ENCODE peak calls at places on chromosome 15, in nine cellular contexts. I, W, T, S, D, U, H, O and E are unnamed samples.

GRCh38 chr15:66729339-66729951 is 27.4 kb downstream of the SMAD6 start:
- DNase-seq in I (no peak), T (no peak), D (no peak), S (no peak), W (no peak), U (no peak), O (no peak), H (no peak), E (no peak)

GRCh38 chr15:66389859-66390382 is 3.2 kb downstream of the MAP2K1 start:
- DNase-seq in U (no peak), S (no peak), H (no peak), W (peak; percentile 15), T (no peak), D (no peak), I (no peak), O (no peak), E (no peak)

GRCh38 chr15:75785771-75786563 is 57.3 kb upstream of the UBE2Q2 start:
- DNase-seq in W (no peak), U (no peak), H (no peak), I (no peak), D (no peak), T (no peak), S (no peak), O (no peak), E (no peak)

GRCh38 chr15:31163769-31164572 is 62.4 kb upstream of the TRPM1 start:
- DNase-seq in T (no peak), S (no peak), I (no peak), U (no peak), W (no peak), O (no peak), D (no peak), H (no peak), E (peak; percentile 43)

GRCh38 chr15:91689377-91689776 is 164.1 kb upstream of the SLCO3A1 start:
- DNase-seq in O (no peak), S (no peak), W (no peak), D (no peak), T (no peak), I (no peak), H (no peak), U (no peak), E (no peak)

GRCh38 chr15:79769081-79769481 is 127.7 kb downstream of the MTHFS start:
- DNase-seq in O (peak; percentile 46), D (no peak), U (peak; percentile 25), H (no peak), W (no peak), S (no peak), T (no peak), I (no peak), E (peak; percentile 26)

GRCh38 chr15:28128036-28128435 is 28.9 kb upstream of the OCA2 start:
- DNase-seq in U (no peak), T (no peak), D (no peak), W (no peak), H (peak; percentile 57), O (no peak), I (no peak), S (peak; percentile 63), E (no peak)

GRCh38 chr15:50872832-50873231 is 35.7 kb upstream of the AP4E1 start:
- DNase-seq in S (no peak), O (no peak), I (no peak), T (no peak), H (no peak), U (no peak), D (no peak), W (no peak), E (no peak)

GRCh38 chr15:35665855-35666536 is 120.0 kb upstream of the DPH6 start:
- DNase-seq in I (no peak), O (no peak), S (no peak), W (no peak), T (no peak), D (no peak), H (no peak), U (no peak), E (no peak)

GRCh38 chr15:80478075-80478474 is 73.9 kb downstream of the ARNT2 start:
- DNase-seq in U (no peak), D (no peak), S (no peak), W (no peak), H (no peak), O (no peak), I (no peak), T (no peak), E (peak; percentile 34)

GRCh38 chr15:50890751-50891150 is 17.7 kb upstream of the AP4E1 start:
- DNase-seq in H (no peak), S (no peak), W (no peak), D (no peak), T (no peak), U (no peak), O (no peak), I (no peak), E (no peak)

GRCh38 chr15:63605816-63606215 is 8.6 kb downstream of the FBXL22 start:
- DNase-seq in W (peak; percentile 42), O (no peak), T (no peak), S (no peak), H (no peak), U (peak; percentile 83), I (peak; percentile 31), D (peak; percentile 38), E (no peak)

GRCh38 chr15:88018865-88019626 is 237.5 kb downstream of the NTRK3 start:
- DNase-seq in D (no peak), S (no peak), O (no peak), I (no peak), H (no peak), W (no peak), T (peak; percentile 17), U (no peak), E (peak; percentile 66)

GRCh38 chr15:42691308-42691707 is 45.6 kb downstream of the CDAN1 start:
- DNase-seq in W (no peak), S (no peak), H (no peak), T (no peak), O (no peak), U (peak; percentile 34), D (no peak), I (no peak), E (no peak)

GRCh38 chr15:83300826-83301225 is 16.4 kb upstream of the BNC1 start:
- DNase-seq in T (no peak), O (no peak), W (no peak), S (no peak), I (no peak), D (no peak), H (no peak), U (no peak), E (peak; percentile 83)

GRCh38 chr15:65373163-65373651 is 4.6 kb downstream of the IGDCC3 start:
- DNase-seq in T (no peak), D (no peak), I (no peak), H (no peak), S (no peak), O (no peak), W (no peak), U (no peak), E (no peak)

GRCh38 chr15:82688691-82689090 is 21.0 kb downstream of the AP3B2 start:
- DNase-seq in W (no peak), T (no peak), O (no peak), H (no peak), I (no peak), U (no peak), D (no peak), S (no peak), E (no peak)

GRCh38 chr15:94019062-94019461 is 212.3 kb upstream of the MCTP2 start:
- DNase-seq in H (no peak), I (no peak), O (no peak), U (no peak), T (no peak), D (no peak), S (no peak), W (no peak), E (no peak)